ENCODE peak calls at places on chromosomes 12 and 14, in five cellular contexts. One of them, this sample, is unnamed.

GRCh38 chr12:26378721-26379120 is 183.3 kb downstream of the SSPN start:
- DNase-seq in AG04450: no peak
- DNase-seq in non-pigmented ciliary epithelial cell: no peak
- DNase-seq in ovary: no peak
- DNase-seq in naive thymus-derived CD8-positive, alpha-beta T cell: no peak
- DNase-seq in this sample: no peak

GRCh38 chr12:83506841-83507240 is 820.1 kb downstream of the TMTC2 start:
- DNase-seq in ovary: no peak
- DNase-seq in AG04450: no peak
- DNase-seq in naive thymus-derived CD8-positive, alpha-beta T cell: no peak
- DNase-seq in non-pigmented ciliary epithelial cell: no peak
- DNase-seq in this sample: no peak

GRCh38 chr12:119241049-119241448 is 62.3 kb downstream of the HSPB8 start:
- DNase-seq in non-pigmented ciliary epithelial cell: no peak
- DNase-seq in naive thymus-derived CD8-positive, alpha-beta T cell: no peak
- DNase-seq in AG04450: no peak
- DNase-seq in ovary: no peak
- DNase-seq in this sample: no peak

GRCh38 chr12:69578283-69578682 is 7.0 kb upstream of the CCT2 start:
- DNase-seq in naive thymus-derived CD8-positive, alpha-beta T cell: no peak
- DNase-seq in AG04450: no peak
- DNase-seq in ovary: no peak
- DNase-seq in non-pigmented ciliary epithelial cell: no peak
- DNase-seq in this sample: no peak

GRCh38 chr14:44662250-44662891 is 155.3 kb upstream of the FSCB start:
- DNase-seq in AG04450: no peak
- DNase-seq in ovary: no peak
- DNase-seq in naive thymus-derived CD8-positive, alpha-beta T cell: no peak
- DNase-seq in non-pigmented ciliary epithelial cell: no peak
- DNase-seq in this sample: no peak

GRCh38 chr12:26102954-26103353 is 21.9 kb downstream of the BHLHE41 start:
- DNase-seq in AG04450: no peak
- DNase-seq in non-pigmented ciliary epithelial cell: no peak
- DNase-seq in naive thymus-derived CD8-positive, alpha-beta T cell: no peak
- DNase-seq in ovary: no peak
- DNase-seq in this sample: no peak

GRCh38 chr12:48717252-48717695 is 767 bp upstream of the CCNT1 start:
- DNase-seq in non-pigmented ciliary epithelial cell: no peak
- DNase-seq in AG04450: no peak
- DNase-seq in naive thymus-derived CD8-positive, alpha-beta T cell: no peak
- DNase-seq in ovary: no peak
- DNase-seq in this sample: no peak

GRCh38 chr14:93090826-93091583 is 24.7 kb downstream of the ITPK1 start:
- DNase-seq in AG04450: no peak
- DNase-seq in ovary: peak; percentile 38
- DNase-seq in naive thymus-derived CD8-positive, alpha-beta T cell: no peak
- DNase-seq in non-pigmented ciliary epithelial cell: no peak
- DNase-seq in this sample: no peak

GRCh38 chr12:102851246-102851645 is 65.8 kb downstream of the PAH start:
- DNase-seq in naive thymus-derived CD8-positive, alpha-beta T cell: no peak
- DNase-seq in non-pigmented ciliary epithelial cell: no peak
- DNase-seq in ovary: no peak
- DNase-seq in AG04450: no peak
- DNase-seq in this sample: no peak

GRCh38 chr14:103130017-103130764 is 6.9 kb downstream of the TNFAIP2 start:
- DNase-seq in AG04450: no peak
- DNase-seq in ovary: peak; percentile 23
- DNase-seq in naive thymus-derived CD8-positive, alpha-beta T cell: no peak
- DNase-seq in non-pigmented ciliary epithelial cell: no peak
- DNase-seq in this sample: no peak

GRCh38 chr12:132229423-132229760 is 85.1 kb downstream of the NOC4L start:
- DNase-seq in AG04450: no peak
- DNase-seq in non-pigmented ciliary epithelial cell: no peak
- DNase-seq in ovary: no peak
- DNase-seq in naive thymus-derived CD8-positive, alpha-beta T cell: no peak
- DNase-seq in this sample: no peak

GRCh38 chr12:5014269-5014668 is 29.4 kb upstream of the KCNA5 start:
- DNase-seq in ovary: no peak
- DNase-seq in non-pigmented ciliary epithelial cell: no peak
- DNase-seq in naive thymus-derived CD8-positive, alpha-beta T cell: no peak
- DNase-seq in AG04450: no peak
- DNase-seq in this sample: no peak

GRCh38 chr14:104818714-104819161 is 17.8 kb downstream of the ZBTB42 start:
- DNase-seq in ovary: peak; percentile 15
- DNase-seq in naive thymus-derived CD8-positive, alpha-beta T cell: no peak
- DNase-seq in AG04450: no peak
- DNase-seq in non-pigmented ciliary epithelial cell: no peak
- DNase-seq in this sample: peak; percentile 40

GRCh38 chr14:87483651-87484260 is 509.2 kb downstream of the GALC start:
- DNase-seq in AG04450: peak; percentile 49
- DNase-seq in ovary: no peak
- DNase-seq in naive thymus-derived CD8-positive, alpha-beta T cell: no peak
- DNase-seq in non-pigmented ciliary epithelial cell: peak; percentile 24
- DNase-seq in this sample: no peak

GRCh38 chr12:110289021-110289710 is 8.1 kb downstream of the ATP2A2 start:
- DNase-seq in AG04450: no peak
- DNase-seq in ovary: no peak
- DNase-seq in non-pigmented ciliary epithelial cell: no peak
- DNase-seq in naive thymus-derived CD8-positive, alpha-beta T cell: no peak
- DNase-seq in this sample: peak; percentile 22

GRCh38 chr14:90539996-90540395 is 143.2 kb downstream of the CALM1 start:
- DNase-seq in AG04450: no peak
- DNase-seq in naive thymus-derived CD8-positive, alpha-beta T cell: no peak
- DNase-seq in non-pigmented ciliary epithelial cell: no peak
- DNase-seq in ovary: no peak
- DNase-seq in this sample: no peak

GRCh38 chr12:111435661-111436201 is 30.0 kb downstream of the SH2B3 start:
- DNase-seq in naive thymus-derived CD8-positive, alpha-beta T cell: no peak
- DNase-seq in non-pigmented ciliary epithelial cell: no peak
- DNase-seq in ovary: no peak
- DNase-seq in AG04450: no peak
- DNase-seq in this sample: no peak

GRCh38 chr12:92078167-92079053 is 67.2 kb downstream of the BTG1 start:
- DNase-seq in ovary: peak; percentile 53
- DNase-seq in naive thymus-derived CD8-positive, alpha-beta T cell: no peak
- DNase-seq in AG04450: peak; percentile 82
- DNase-seq in non-pigmented ciliary epithelial cell: peak; percentile 83
- DNase-seq in this sample: no peak

GRCh38 chr12:70756791-70757190 is 119.6 kb upstream of the PTPRB start:
- DNase-seq in AG04450: no peak
- DNase-seq in ovary: no peak
- DNase-seq in naive thymus-derived CD8-positive, alpha-beta T cell: no peak
- DNase-seq in non-pigmented ciliary epithelial cell: no peak
- DNase-seq in this sample: no peak

GRCh38 chr14:71692496-71692895 is 239.7 kb upstream of the RGS6 start:
- DNase-seq in ovary: no peak
- DNase-seq in naive thymus-derived CD8-positive, alpha-beta T cell: no peak
- DNase-seq in AG04450: no peak
- DNase-seq in non-pigmented ciliary epithelial cell: no peak
- DNase-seq in this sample: no peak

GRCh38 chr12:29625359-29625953 is 128.0 kb upstream of the OVCH1 start:
- DNase-seq in AG04450: no peak
- DNase-seq in non-pigmented ciliary epithelial cell: no peak
- DNase-seq in ovary: no peak
- DNase-seq in naive thymus-derived CD8-positive, alpha-beta T cell: no peak
- DNase-seq in this sample: no peak

GRCh38 chr14:70416322-70416716 is 571 bp downstream of the SYNJ2BP start:
- DNase-seq in AG04450: no peak
- DNase-seq in non-pigmented ciliary epithelial cell: no peak
- DNase-seq in naive thymus-derived CD8-positive, alpha-beta T cell: no peak
- DNase-seq in ovary: no peak
- DNase-seq in this sample: no peak

GRCh38 chr14:92549853-92550244 is 36.3 kb downstream of the RIN3 start:
- DNase-seq in ovary: peak; percentile 38
- DNase-seq in AG04450: no peak
- DNase-seq in naive thymus-derived CD8-positive, alpha-beta T cell: no peak
- DNase-seq in non-pigmented ciliary epithelial cell: no peak
- DNase-seq in this sample: no peak

GRCh38 chr14:54497224-54497623 is 8.4 kb upstream of the GMFB start:
- DNase-seq in non-pigmented ciliary epithelial cell: no peak
- DNase-seq in naive thymus-derived CD8-positive, alpha-beta T cell: no peak
- DNase-seq in AG04450: no peak
- DNase-seq in ovary: no peak
- DNase-seq in this sample: no peak

GRCh38 chr14:75306917-75307699 is 28.5 kb downstream of the FOS start:
- DNase-seq in AG04450: no peak
- DNase-seq in non-pigmented ciliary epithelial cell: no peak
- DNase-seq in naive thymus-derived CD8-positive, alpha-beta T cell: no peak
- DNase-seq in ovary: no peak
- DNase-seq in this sample: no peak

GRCh38 chr12:67758119-67758873 is 109.8 kb downstream of the DYRK2 start:
- DNase-seq in ovary: no peak
- DNase-seq in AG04450: no peak
- DNase-seq in non-pigmented ciliary epithelial cell: no peak
- DNase-seq in naive thymus-derived CD8-positive, alpha-beta T cell: peak; percentile 7
- DNase-seq in this sample: no peak

GRCh38 chr12:122790393-122791075 is 16.2 kb downstream of the CCDC62 start:
- DNase-seq in non-pigmented ciliary epithelial cell: no peak
- DNase-seq in ovary: no peak
- DNase-seq in naive thymus-derived CD8-positive, alpha-beta T cell: no peak
- DNase-seq in AG04450: no peak
- DNase-seq in this sample: no peak

GRCh38 chr14:65153101-65153500 is 50.8 kb upstream of the MAX start:
- DNase-seq in AG04450: no peak
- DNase-seq in ovary: peak; percentile 39
- DNase-seq in naive thymus-derived CD8-positive, alpha-beta T cell: no peak
- DNase-seq in non-pigmented ciliary epithelial cell: no peak
- DNase-seq in this sample: no peak